ENCODE peak calls at places on chromosomes 1 and 21, in seven cellular contexts. J is Peyer's patch, L is GM20000, A is cardiac fibroblast, F is cardiac muscle cell, I is AG09309, T is right lobe of liver. C is an unnamed sample.

GRCh38 chr1:99180915-99181314 is 83.4 kb upstream of the PLPPR4 start:
- DNase-seq in J (no peak), L (no peak), A (peak), F (no peak), I (no peak), T (no peak), C (no peak)

GRCh38 chr1:7232936-7233540 is 447.8 kb downstream of the CAMTA1 start:
- DNase-seq in J (no peak), L (no peak), A (no peak), F (no peak), I (no peak), T (no peak), C (no peak)

GRCh38 chr1:74534241-74534640 is 21.8 kb upstream of the LRRC53 start:
- DNase-seq in J (no peak), L (no peak), A (no peak), F (no peak), I (peak), T (no peak), C (no peak)

GRCh38 chr21:37196847-37197246 is 70.3 kb downstream of the VPS26C start:
- DNase-seq in J (no peak), L (no peak), A (no peak), F (no peak), I (no peak), T (no peak), C (no peak)

GRCh38 chr1:160744287-160744857 is 5.3 kb downstream of the SLAMF7 start:
- DNase-seq in J (no peak), L (no peak), A (no peak), F (no peak), I (no peak), T (no peak), C (no peak)

GRCh38 chr1:40404670-40405462 is 31.3 kb downstream of the SMAP2 start:
- DNase-seq in J (peak), L (no peak), A (peak), F (peak), I (peak), T (no peak), C (peak)

GRCh38 chr21:34595457-34595856 is 19.5 kb downstream of the RCAN1 start:
- DNase-seq in J (no peak), L (no peak), A (no peak), F (no peak), I (no peak), T (no peak), C (no peak)

GRCh38 chr1:173554541-173555250 is 48.2 kb downstream of the SLC9C2 start:
- DNase-seq in J (no peak), L (no peak), A (no peak), F (no peak), I (no peak), T (no peak), C (peak)

GRCh38 chr1:156124557-156125483 is 10.3 kb downstream of the LMNA start:
- DNase-seq in J (no peak), L (no peak), A (peak), F (no peak), I (no peak), T (no peak), C (peak)

GRCh38 chr1:93448292-93448982 is 519 bp downstream of the FNBP1L start:
- DNase-seq in J (peak), L (peak), A (peak), F (peak), I (no peak), T (peak), C (peak)

DNA sequence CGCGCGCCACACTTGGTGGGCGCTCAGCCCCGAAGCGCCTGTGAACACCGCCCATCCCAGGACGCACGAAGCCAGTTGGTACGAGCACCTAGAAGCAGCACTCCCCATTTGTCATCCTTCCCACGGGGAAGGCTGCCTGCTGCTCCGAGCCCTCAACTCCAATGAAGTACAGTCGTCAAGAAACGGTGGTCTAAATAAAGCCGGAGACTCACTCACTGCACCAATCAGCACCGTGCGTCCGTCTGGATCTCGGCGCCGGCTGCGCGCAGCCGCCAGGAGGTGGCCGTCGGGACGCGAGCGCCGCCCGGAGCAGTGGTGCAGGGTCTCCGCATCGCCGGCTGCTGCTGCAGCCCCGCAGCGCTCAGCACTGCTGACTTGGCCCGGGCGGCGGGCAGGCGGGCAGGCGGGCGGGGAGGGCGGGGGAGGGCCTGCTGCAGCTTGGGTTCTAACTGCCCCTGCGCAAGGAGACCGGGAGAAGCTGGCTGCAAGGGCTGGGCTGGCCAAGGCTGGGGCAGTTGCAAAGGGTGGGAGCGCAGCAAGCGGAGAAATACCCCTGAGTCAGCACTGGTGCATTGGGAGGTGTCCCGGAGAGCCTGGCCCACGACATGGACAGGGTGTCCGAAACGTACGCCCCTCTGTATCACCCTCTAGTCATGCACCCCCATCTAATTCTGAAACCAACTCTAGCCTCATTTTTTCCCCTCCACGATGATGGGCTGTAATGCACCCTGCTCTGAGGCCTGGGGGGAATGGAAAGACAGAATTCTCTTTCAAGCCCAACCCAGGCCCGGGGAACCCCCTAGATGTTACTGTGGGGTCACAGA is 35.8 kb upstream of the H6PD start:
- DNase-seq in J (no peak), L (peak), A (peak), F (peak), I (no peak), T (no peak), C (no peak)
- TF ChIP-seq CTCF in J (no peak), L (peak), A (no peak), F (peak), I (no peak), T (no peak), C (no peak)

GRCh38 chr1:30027247-30027646 is 696.1 kb downstream of the MATN1 start:
- DNase-seq in J (no peak), L (no peak), A (no peak), F (no peak), I (no peak), T (no peak), C (no peak)
- TF ChIP-seq CTCF in J (no peak), L (no peak), A (no peak), F (no peak), I (no peak), T (no peak), C (no peak)

GRCh38 chr1:96698332-96698983 is 23.1 kb upstream of the PTBP2 start:
- DNase-seq in J (no peak), L (no peak), A (peak), F (no peak), I (no peak), T (no peak), C (no peak)

DNA sequence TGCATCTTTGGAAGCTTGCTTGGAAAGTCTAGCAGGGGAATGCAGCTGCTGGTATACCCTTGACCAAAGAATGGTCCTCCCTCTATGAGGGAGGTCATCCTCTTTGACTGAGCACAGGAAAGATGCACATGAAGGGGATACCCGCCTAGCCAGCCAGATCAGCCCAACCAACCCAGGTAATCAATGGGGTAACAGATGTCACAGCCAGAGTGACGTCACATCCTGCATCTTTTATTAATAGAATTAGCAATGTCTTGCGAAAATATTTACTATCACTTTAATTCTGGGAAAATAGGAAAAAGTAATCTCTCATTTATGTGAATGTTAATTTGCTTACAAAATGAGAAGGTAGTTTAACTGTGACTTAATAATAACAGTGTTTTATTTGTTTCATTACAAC is 25.6 kb upstream of the PTBP2 start:
- DNase-seq in J (no peak), L (no peak), A (no peak), F (no peak), I (no peak), T (no peak), C (no peak)
- TF ChIP-seq CTCF in J (no peak), L (no peak), A (no peak), F (no peak), I (no peak), T (no peak), C (no peak)

DNA sequence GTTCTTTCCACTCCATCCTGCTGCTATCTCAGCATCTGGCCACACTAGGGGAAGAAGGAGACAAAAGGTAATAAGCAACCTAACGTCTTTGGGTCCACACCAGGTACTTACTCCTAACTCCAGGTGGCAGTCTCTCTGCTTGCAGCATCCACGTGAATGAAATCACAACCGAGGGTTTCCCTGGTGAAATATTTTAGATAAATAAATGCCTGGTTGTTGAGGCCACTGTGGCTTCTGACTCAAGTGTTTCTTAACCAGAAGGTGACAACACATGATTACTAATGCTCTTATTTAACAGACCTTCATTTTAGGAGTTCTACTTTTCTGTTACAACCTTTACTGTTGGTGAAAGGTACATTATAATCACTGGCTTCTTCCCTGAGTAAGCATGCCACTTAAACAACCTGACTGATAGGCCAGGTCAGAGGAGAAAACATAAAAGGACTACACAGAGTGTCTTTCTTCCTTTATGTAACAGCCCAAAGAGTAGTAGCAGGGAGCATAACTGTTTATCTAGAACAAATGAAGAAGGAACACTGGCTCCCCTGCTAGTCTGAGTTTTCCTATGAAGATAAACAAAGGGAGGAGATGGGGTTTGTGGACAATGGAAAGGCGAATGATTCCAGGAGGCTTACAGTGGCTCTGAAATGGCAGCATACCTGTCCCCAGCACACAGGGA is 59.9 kb downstream of the SYT6 start:
- DNase-seq in J (no peak), L (no peak), A (no peak), F (no peak), I (peak), T (no peak), C (no peak)
- TF ChIP-seq CTCF in J (no peak), L (no peak), A (no peak), F (no peak), I (no peak), T (no peak), C (no peak)

GRCh38 chr1:216032284-216032683 is 391.0 kb downstream of the USH2A start:
- DNase-seq in J (no peak), L (no peak), A (no peak), F (no peak), I (no peak), T (no peak), C (no peak)

GRCh38 chr1:216028630-216029029 is 394.6 kb downstream of the USH2A start:
- DNase-seq in J (no peak), L (no peak), A (no peak), F (no peak), I (no peak), T (no peak), C (no peak)

GRCh38 chr1:216032977-216033376 is 390.3 kb downstream of the USH2A start:
- DNase-seq in J (no peak), L (no peak), A (no peak), F (no peak), I (no peak), T (no peak), C (no peak)

DNA sequence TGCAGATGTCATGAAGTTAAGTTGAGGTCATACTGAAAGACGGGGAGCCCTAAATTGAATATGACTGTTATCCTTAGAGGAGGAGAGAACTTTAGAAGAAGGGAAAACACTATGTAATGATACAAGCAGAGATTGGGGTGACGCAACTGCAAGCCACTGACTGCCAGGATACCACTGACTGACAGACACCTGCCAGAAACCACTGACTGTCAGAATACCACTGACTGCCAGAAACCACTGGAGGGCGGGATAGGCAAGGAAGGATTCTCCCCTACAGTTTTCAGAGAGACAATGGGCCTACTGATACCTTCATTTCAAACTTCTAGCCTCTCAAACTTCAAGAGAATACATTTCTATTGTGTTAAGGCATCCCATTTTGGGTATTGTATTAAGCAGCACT is 388.7 kb downstream of the USH2A start:
- DNase-seq in J (no peak), L (no peak), A (no peak), F (peak), I (no peak), T (no peak), C (peak)
- TF ChIP-seq CTCF in J (peak), L (no peak), A (no peak), F (no peak), I (no peak), T (no peak), C (no peak)

DNA sequence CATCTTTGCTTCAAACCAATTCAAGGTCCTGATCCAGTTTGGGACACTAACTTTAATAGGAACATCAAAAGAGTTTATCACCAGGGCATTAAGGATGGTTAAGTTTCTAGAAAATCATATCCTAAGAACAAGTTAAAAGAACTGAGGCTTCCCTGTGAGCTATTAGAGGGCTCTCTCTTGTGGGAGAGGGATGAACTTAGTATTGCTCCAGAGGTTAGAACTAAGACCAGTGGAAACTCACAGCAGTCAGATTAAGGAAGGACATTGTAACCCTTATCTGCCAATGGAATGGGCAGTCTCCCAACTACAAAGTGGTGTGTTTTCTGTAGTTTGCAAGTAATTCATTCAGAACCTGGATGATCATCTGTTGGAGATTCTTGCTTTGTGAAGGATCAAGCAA is 36.8 kb downstream of the UBE2U start:
- DNase-seq in J (no peak), L (no peak), A (peak), F (no peak), I (peak), T (no peak), C (no peak)
- TF ChIP-seq CTCF in J (no peak), L (no peak), A (no peak), F (peak), I (peak), T (no peak), C (no peak)

DNA sequence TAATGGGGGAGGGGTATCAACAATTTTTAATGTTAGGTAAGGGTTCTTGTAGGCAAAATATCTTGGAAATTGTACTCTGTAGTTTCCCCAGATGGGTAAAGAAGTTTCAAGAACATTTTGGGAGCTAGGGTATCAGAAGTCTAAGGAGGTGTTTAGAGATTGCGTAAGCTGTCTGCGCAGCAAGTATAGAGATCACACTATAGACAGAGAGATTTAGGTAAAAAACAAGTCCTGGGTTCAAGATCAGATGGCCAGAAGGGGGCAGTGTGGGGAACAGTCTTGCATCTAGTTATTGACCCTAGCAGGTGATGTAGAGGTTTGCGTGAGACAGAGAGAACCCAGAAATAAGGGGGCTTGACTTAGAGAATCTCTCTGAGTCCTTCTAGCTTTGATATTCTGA is 80.8 kb downstream of the S1PR1 start:
- DNase-seq in J (no peak), L (no peak), A (no peak), F (no peak), I (no peak), T (no peak), C (no peak)
- TF ChIP-seq CTCF in J (no peak), L (no peak), A (no peak), F (no peak), I (no peak), T (no peak), C (no peak)

C was measured in Calu3.